ENCODE peak calls at places on chromosomes 3 and 15, in nine cellular contexts. One of them, this sample, is unnamed.

GRCh38 chr15:27993996-27994775 is 104.9 kb downstream of the OCA2 start:
- DNase-seq in GM04504: no peak
- DNase-seq in HEK293T: no peak
- DNase-seq in HTR-8/SVneo: no peak
- DNase-seq in GM12892: no peak
- DNase-seq in cardiac fibroblast: no peak
- DNase-seq in T-cell: no peak
- DNase-seq in RWPE1: no peak
- DNase-seq in activated naive CD4-positive, alpha-beta T cell treated with anti-CD3 and anti-CD28 coated beads, Interleukin-2, amount 50 U/mL, for 16 hours: no peak
- DNase-seq in this sample: no peak

GRCh38 chr3:29268651-29269050 is 12.2 kb upstream of the RBMS3 start:
- DNase-seq in RWPE1: no peak
- DNase-seq in cardiac fibroblast: peak
- DNase-seq in GM12892: no peak
- DNase-seq in T-cell: no peak
- DNase-seq in activated naive CD4-positive, alpha-beta T cell treated with anti-CD3 and anti-CD28 coated beads, Interleukin-2, amount 50 U/mL, for 16 hours: no peak
- DNase-seq in GM04504: no peak
- DNase-seq in HTR-8/SVneo: no peak
- DNase-seq in HEK293T: no peak
- DNase-seq in this sample: no peak

GRCh38 chr3:164641071-164641470 is 437.2 kb downstream of the SI start:
- DNase-seq in RWPE1: no peak
- DNase-seq in cardiac fibroblast: peak
- DNase-seq in activated naive CD4-positive, alpha-beta T cell treated with anti-CD3 and anti-CD28 coated beads, Interleukin-2, amount 50 U/mL, for 16 hours: no peak
- DNase-seq in GM04504: peak
- DNase-seq in GM12892: no peak
- DNase-seq in HTR-8/SVneo: no peak
- DNase-seq in T-cell: no peak
- DNase-seq in HEK293T: no peak
- DNase-seq in this sample: peak

GRCh38 chr3:139308156-139309017 is 35.4 kb upstream of the MRPS22 start:
- DNase-seq in cardiac fibroblast: no peak
- DNase-seq in GM04504: no peak
- DNase-seq in activated naive CD4-positive, alpha-beta T cell treated with anti-CD3 and anti-CD28 coated beads, Interleukin-2, amount 50 U/mL, for 16 hours: no peak
- DNase-seq in HEK293T: no peak
- DNase-seq in T-cell: no peak
- DNase-seq in RWPE1: no peak
- DNase-seq in HTR-8/SVneo: no peak
- DNase-seq in GM12892: no peak
- DNase-seq in this sample: no peak

GRCh38 chr3:42505203-42505848 is 2.9 kb downstream of the VIPR1 start:
- DNase-seq in GM12892: no peak
- DNase-seq in cardiac fibroblast: no peak
- DNase-seq in activated naive CD4-positive, alpha-beta T cell treated with anti-CD3 and anti-CD28 coated beads, Interleukin-2, amount 50 U/mL, for 16 hours: peak
- DNase-seq in HTR-8/SVneo: no peak
- DNase-seq in T-cell: no peak
- DNase-seq in GM04504: no peak
- DNase-seq in HEK293T: no peak
- DNase-seq in RWPE1: no peak
- DNase-seq in this sample: no peak

GRCh38 chr3:169596126-169596525 is 67.4 kb downstream of the MECOM start:
- DNase-seq in GM12892: no peak
- DNase-seq in HEK293T: no peak
- DNase-seq in activated naive CD4-positive, alpha-beta T cell treated with anti-CD3 and anti-CD28 coated beads, Interleukin-2, amount 50 U/mL, for 16 hours: no peak
- DNase-seq in RWPE1: no peak
- DNase-seq in HTR-8/SVneo: no peak
- DNase-seq in GM04504: no peak
- DNase-seq in cardiac fibroblast: no peak
- DNase-seq in T-cell: no peak
- DNase-seq in this sample: no peak

GRCh38 chr15:41241251-41241964 is 10.3 kb downstream of the CHP1 start:
- DNase-seq in T-cell: no peak
- DNase-seq in HTR-8/SVneo: no peak
- DNase-seq in activated naive CD4-positive, alpha-beta T cell treated with anti-CD3 and anti-CD28 coated beads, Interleukin-2, amount 50 U/mL, for 16 hours: no peak
- DNase-seq in GM04504: no peak
- DNase-seq in GM12892: no peak
- DNase-seq in HEK293T: no peak
- DNase-seq in cardiac fibroblast: no peak
- DNase-seq in RWPE1: no peak
- DNase-seq in this sample: no peak

GRCh38 chr3:10459954-10460754 is 45.2 kb downstream of the ATP2B2 start:
- DNase-seq in HEK293T: peak
- DNase-seq in T-cell: peak
- DNase-seq in GM04504: peak
- DNase-seq in cardiac fibroblast: peak
- DNase-seq in RWPE1: peak
- DNase-seq in activated naive CD4-positive, alpha-beta T cell treated with anti-CD3 and anti-CD28 coated beads, Interleukin-2, amount 50 U/mL, for 16 hours: peak
- DNase-seq in HTR-8/SVneo: peak
- DNase-seq in GM12892: no peak
- DNase-seq in this sample: no peak

GRCh38 chr15:32956006-32956405 is 238.2 kb downstream of the GREM1 start:
- DNase-seq in RWPE1: peak
- DNase-seq in GM12892: peak
- DNase-seq in HTR-8/SVneo: peak
- DNase-seq in T-cell: no peak
- DNase-seq in cardiac fibroblast: peak
- DNase-seq in activated naive CD4-positive, alpha-beta T cell treated with anti-CD3 and anti-CD28 coated beads, Interleukin-2, amount 50 U/mL, for 16 hours: no peak
- DNase-seq in GM04504: peak
- DNase-seq in HEK293T: peak
- DNase-seq in this sample: peak

GRCh38 chr15:67180514-67181191 is 73.8 kb downstream of the AAGAB start:
- DNase-seq in activated naive CD4-positive, alpha-beta T cell treated with anti-CD3 and anti-CD28 coated beads, Interleukin-2, amount 50 U/mL, for 16 hours: no peak
- DNase-seq in cardiac fibroblast: no peak
- DNase-seq in T-cell: no peak
- DNase-seq in HTR-8/SVneo: no peak
- DNase-seq in GM04504: no peak
- DNase-seq in RWPE1: no peak
- DNase-seq in HEK293T: no peak
- DNase-seq in GM12892: no peak
- DNase-seq in this sample: no peak

GRCh38 chr3:183822631-183823030 is 2.7 kb downstream of the MAP6D1 start:
- DNase-seq in RWPE1: no peak
- DNase-seq in GM12892: no peak
- DNase-seq in cardiac fibroblast: no peak
- DNase-seq in activated naive CD4-positive, alpha-beta T cell treated with anti-CD3 and anti-CD28 coated beads, Interleukin-2, amount 50 U/mL, for 16 hours: no peak
- DNase-seq in GM04504: no peak
- DNase-seq in HEK293T: no peak
- DNase-seq in HTR-8/SVneo: no peak
- DNase-seq in T-cell: no peak
- DNase-seq in this sample: no peak

This sample was measured in GM04503.